ENCODE peak calls at places on chromosomes 4 and X, in nine cellular contexts. B, S, U, J, Q, L, P, O and Z are unnamed samples.

GRCh38 chr4:115969756-115970155 is 856.3 kb upstream of the NDST4 start:
- DNase-seq in B (no peak), S (no peak), U (peak; percentile 18), J (peak; percentile 32), Q (no peak), L (no peak), P (no peak), O (peak; percentile 66), Z (no peak)

GRCh38 chrX:153499876-153500275 is 5.1 kb downstream of the BGN start:
- DNase-seq in B (peak; percentile 47), S (no peak), U (no peak), J (no peak), Q (no peak), L (no peak), P (no peak), O (no peak), Z (no peak)

GRCh38 chr4:168524006-168524405 is 27.2 kb downstream of the PALLD start:
- DNase-seq in B (peak; percentile 81), S (peak; percentile 87), U (no peak), J (no peak), Q (peak; percentile 88), L (peak; percentile 79), P (no peak), O (no peak), Z (peak; percentile 89)

GRCh38 chr4:5266991-5267390 is 215.7 kb downstream of the STK32B start:
- DNase-seq in B (peak; percentile 65), S (peak; percentile 1), U (no peak), J (no peak), Q (peak; percentile 42), L (peak; percentile 25), P (no peak), O (no peak), Z (no peak)

GRCh38 chr4:120829113-120829831 is 93.3 kb downstream of the PRDM5 start:
- DNase-seq in B (no peak), S (no peak), U (no peak), J (no peak), Q (peak; percentile 70), L (peak; percentile 69), P (no peak), O (no peak), Z (no peak)

GRCh38 chrX:20527458-20528099 is 260.9 kb upstream of the RPS6KA3 start:
- DNase-seq in B (peak; percentile 57), S (no peak), U (peak; percentile 36), J (no peak), Q (peak; percentile 38), L (peak; percentile 72), P (peak; percentile 21), O (no peak), Z (no peak)

GRCh38 chrX:15973299-15973698 is 118.7 kb upstream of the AP1S2 start:
- DNase-seq in B (peak; percentile 34), S (peak; percentile 4), U (peak; percentile 63), J (peak; percentile 85), Q (peak; percentile 19), L (no peak), P (peak; percentile 16), O (peak; percentile 88), Z (peak; percentile 1)

GRCh38 chrX:47958943-47959342 is 44.8 kb downstream of the ZNF182 start:
- DNase-seq in B (peak; percentile 18), S (no peak), U (no peak), J (peak; percentile 78), Q (no peak), L (no peak), P (peak; percentile 21), O (peak; percentile 61), Z (no peak)

GRCh38 chr4:188781655-188782054 is 642.4 kb downstream of the TRIML1 start:
- DNase-seq in B (peak; percentile 4), S (no peak), U (peak; percentile 33), J (peak; percentile 68), Q (peak; percentile 16), L (peak; percentile 34), P (peak; percentile 1), O (peak; percentile 73), Z (no peak)

GRCh38 chr4:186722856-186723206 is 825 bp downstream of the FAT1 start:
- DNase-seq in B (no peak), S (no peak), U (no peak), J (no peak), Q (no peak), L (no peak), P (no peak), O (no peak), Z (no peak)
- H3K9ac ChIP-seq in B (peak overlapping the region; percentile 92), S (peak overlapping the region; percentile 85), U (peak overlapping the region; percentile 83), J (peak overlapping the region; percentile 91), Q (peak overlapping the region; percentile 86), L (peak overlapping the region; percentile 97), P (peak overlapping the region; percentile 91), O (peak overlapping the region; percentile 44), Z (peak overlapping the region; percentile 99)

DNA sequence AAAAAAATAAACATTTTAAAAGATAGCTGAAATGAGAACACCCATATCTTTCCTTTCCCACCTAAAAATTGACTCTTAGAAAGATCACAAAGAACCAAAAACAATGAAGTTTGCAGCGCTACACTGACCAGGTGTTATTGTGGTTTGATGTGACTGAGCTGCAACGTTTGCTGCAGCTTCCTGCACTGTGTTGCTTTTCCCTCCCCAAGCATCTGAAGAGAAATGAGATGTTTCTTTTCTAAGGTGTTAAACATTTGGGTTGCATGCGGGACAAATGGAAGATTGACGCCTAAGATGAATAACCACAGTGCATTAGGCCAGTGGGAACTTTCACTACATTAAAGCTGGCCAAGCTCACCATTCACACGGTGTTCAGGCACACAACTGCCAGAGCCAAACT is 8.9 kb downstream of the LEF1 start:
- DNase-seq in B (no peak), S (no peak), U (no peak), J (no peak), Q (no peak), L (no peak), P (no peak), O (no peak), Z (no peak)
- H3K9ac ChIP-seq in B (no peak overlapping the region), S (no peak overlapping the region), U (no peak overlapping the region), J (no peak overlapping the region), Q (no peak overlapping the region), L (no peak overlapping the region), P (no peak overlapping the region), O (no peak overlapping the region), Z (no peak overlapping the region)

GRCh38 chrX:19513383-19513782 is 1.9 kb downstream of the MAP3K15 start:
- DNase-seq in B (no peak), S (no peak), U (peak; percentile 40), J (peak; percentile 10), Q (peak; percentile 4), L (no peak), P (peak; percentile 53), O (peak; percentile 51), Z (no peak)

GRCh38 chrX:19512961-19513360 is 2.3 kb downstream of the MAP3K15 start:
- DNase-seq in B (no peak), S (no peak), U (no peak), J (no peak), Q (no peak), L (no peak), P (no peak), O (no peak), Z (no peak)

GRCh38 chrX:19517965-19518364 is 2.7 kb upstream of the MAP3K15 start:
- DNase-seq in B (no peak), S (no peak), U (no peak), J (no peak), Q (no peak), L (no peak), P (no peak), O (no peak), Z (no peak)

GRCh38 chrX:19514791-19515614 is at the start of gene MAP3K15:
- DNase-seq in B (peak; percentile 35), S (peak; percentile 9), U (peak; percentile 72), J (peak; percentile 53), Q (no peak), L (peak; percentile 40), P (peak; percentile 13), O (peak; percentile 80), Z (no peak)

GRCh38 chrX:19515615-19516105 is 352 bp upstream of the MAP3K15 start:
- DNase-seq in B (no peak), S (no peak), U (no peak), J (peak; percentile 2), Q (no peak), L (no peak), P (no peak), O (no peak), Z (no peak)
- H3K9ac ChIP-seq in B (no peak overlapping the region), S (no peak overlapping the region), U (no peak overlapping the region), J (no peak overlapping the region), Q (no peak overlapping the region), L (no peak overlapping the region), P (no peak overlapping the region), O (no peak overlapping the region), Z (no peak overlapping the region)

DNA sequence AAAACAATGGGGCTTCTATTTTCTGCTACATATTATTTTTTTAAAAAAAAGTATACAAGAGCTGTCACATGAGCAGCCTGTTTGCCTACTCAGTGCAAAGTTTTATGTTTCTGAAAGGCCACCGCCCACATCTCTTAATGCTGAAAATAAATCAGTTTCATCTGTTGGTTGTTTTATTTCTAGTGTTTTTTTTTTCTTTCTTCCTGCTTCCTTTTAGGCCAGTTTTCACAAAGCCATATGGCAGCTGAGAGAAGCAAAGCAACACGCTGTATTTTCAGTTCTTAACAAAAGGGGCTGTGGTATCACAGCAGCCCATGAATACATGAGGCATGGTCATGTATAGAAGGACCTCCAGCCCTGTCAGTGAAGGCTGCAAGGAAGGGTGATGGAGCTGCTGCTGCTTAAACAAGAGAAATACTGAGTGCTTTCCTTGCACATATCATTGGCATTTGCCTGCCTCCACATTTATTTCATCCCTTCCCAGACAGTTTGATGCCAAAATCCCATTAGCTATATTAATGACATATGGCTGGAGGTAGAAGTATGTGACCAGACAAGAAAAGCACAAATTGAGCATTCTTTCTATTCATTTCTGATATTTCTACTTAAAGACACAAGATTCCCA is 172.5 kb downstream of the PCDH18 start:
- DNase-seq in B (peak; percentile 64), S (peak; percentile 33), U (no peak), J (no peak), Q (peak; percentile 35), L (peak; percentile 89), P (no peak), O (no peak), Z (no peak)
- H3K9ac ChIP-seq in B (peak overlapping the region; percentile 8), S (no peak overlapping the region), U (no peak overlapping the region), J (no peak overlapping the region), Q (peak overlapping the region; percentile 45), L (peak overlapping the region; percentile 72), P (no peak overlapping the region), O (no peak overlapping the region), Z (no peak overlapping the region)